ENCODE peak calls at places on chromosomes 13 and 19, in five cellular contexts. J, M, Y, R and S are unnamed samples.

GRCh38 chr19:17944301-17944700 is 11.5 kb downstream of the CCDC124 start:
- DNase-seq in R (peak; percentile 32), J (no peak), M (no peak), Y (no peak), S (peak; percentile 56)

GRCh38 chr19:11426656-11427055 is 7.5 kb upstream of the RGL3 start:
- DNase-seq in J (no peak), M (no peak), R (no peak), Y (no peak), S (no peak)

GRCh38 chr13:104648291-104648690 is 1582.1 kb upstream of the SLC10A2 start:
- DNase-seq in R (no peak), M (no peak), J (no peak), Y (no peak), S (no peak)

GRCh38 chr19:49421039-49421877 is 2.0 kb downstream of the PTH2 start:
- DNase-seq in J (no peak), R (peak; percentile 69), Y (no peak), M (peak; percentile 45), S (no peak)

GRCh38 chr19:35043906-35044305 is 2.4 kb downstream of the HPN start:
- DNase-seq in R (no peak), Y (no peak), J (no peak), M (no peak), S (no peak)

GRCh38 chr13:49220035-49220855 is at the start of gene MLNR:
- DNase-seq in M (no peak), J (peak; percentile 33), Y (peak; percentile 64), R (no peak), S (no peak)

GRCh38 chr19:9641810-9642209 is 20.8 kb upstream of the ZNF561 start:
- DNase-seq in J (no peak), R (no peak), M (no peak), Y (no peak), S (no peak)

GRCh38 chr13:27793377-27794074 is 1.2 kb downstream of the GSX1 start:
- DNase-seq in Y (no peak), M (no peak), R (peak; percentile 25), J (no peak), S (no peak)